ENCODE peak calls at places on chromosomes 1 and 21, in eight cellular contexts. O is K562; C is A549; V is GM23338; T is epithelial cell of esophagus; W is CD8-positive, alpha-beta memory T cell; M is sigmoid colon; Y is choroid plexus epithelial cell. I is an unnamed sample.

GRCh38 chr1:164830628-164831027 is 271.6 kb downstream of the PBX1 start:
- DNase-seq in O (no peak), C (peak), V (no peak), T (peak), W (no peak), M (no peak), Y (no peak), I (no peak)

GRCh38 chr21:18218331-18218730 is 26.3 kb upstream of the CHODL start:
- DNase-seq in O (no peak), C (no peak), V (peak), T (no peak), W (no peak), M (no peak), Y (no peak), I (no peak)

GRCh38 chr1:100597784-100598183 is 59.8 kb downstream of the GPR88 start:
- DNase-seq in O (no peak), C (no peak), V (no peak), T (no peak), W (no peak), M (no peak), Y (peak), I (no peak)

GRCh38 chr1:158400901-158401300 is 1.6 kb upstream of the OR10T2 start:
- DNase-seq in O (no peak), C (no peak), V (no peak), T (no peak), W (no peak), M (no peak), Y (no peak), I (no peak)

GRCh38 chr1:160398823-160399222 is 1.5 kb upstream of the VANGL2 start:
- DNase-seq in O (peak), C (no peak), V (no peak), T (peak), W (no peak), M (no peak), Y (no peak), I (no peak)

GRCh38 chr1:239025997-239026694 is 360.2 kb upstream of the CHRM3 start:
- DNase-seq in O (no peak), C (no peak), V (no peak), T (no peak), W (no peak), M (no peak), Y (no peak), I (no peak)

GRCh38 chr1:223338811-223339746 is 24.9 kb downstream of the SUSD4 start:
- DNase-seq in O (no peak), C (no peak), V (no peak), T (no peak), W (no peak), M (no peak), Y (no peak), I (no peak)

GRCh38 chr1:204464701-204465100 is 29.9 kb downstream of the PIK3C2B start:
- DNase-seq in O (no peak), C (no peak), V (no peak), T (no peak), W (no peak), M (no peak), Y (no peak), I (no peak)

GRCh38 chr21:16181024-16181423 is 451.2 kb downstream of the USP25 start:
- DNase-seq in O (no peak), C (no peak), V (no peak), T (no peak), W (no peak), M (no peak), Y (peak), I (no peak)

GRCh38 chr1:240693844-240694243 is 81.9 kb upstream of the GREM2 start:
- DNase-seq in O (no peak), C (no peak), V (no peak), T (no peak), W (no peak), M (no peak), Y (no peak), I (no peak)

GRCh38 chr1:233668725-233669294 is 54.9 kb downstream of the KCNK1 start:
- DNase-seq in O (peak), C (peak), V (no peak), T (peak), W (no peak), M (no peak), Y (peak), I (peak)

GRCh38 chr1:46613661-46614603 is 2.7 kb downstream of the MOB3C start:
- DNase-seq in O (no peak), C (peak), V (peak), T (peak), W (no peak), M (peak), Y (peak), I (peak)

GRCh38 chr21:31552826-31553225 is 106.7 kb upstream of the SOD1 start:
- DNase-seq in O (no peak), C (no peak), V (no peak), T (no peak), W (no peak), M (no peak), Y (no peak), I (no peak)

GRCh38 chr1:56389813-56390539 is 189.4 kb downstream of the PLPP3 start:
- DNase-seq in O (no peak), C (no peak), V (peak), T (peak), W (no peak), M (no peak), Y (no peak), I (no peak)

GRCh38 chr1:31412732-31413404 is at the start of gene SERINC2:
- DNase-seq in O (peak), C (no peak), V (peak), T (peak), W (no peak), M (no peak), Y (no peak), I (no peak)

GRCh38 chr1:248926401-248927182 is 20.6 kb downstream of the PGBD2 start:
- DNase-seq in O (peak), C (no peak), V (no peak), T (peak), W (no peak), M (no peak), Y (peak), I (no peak)

GRCh38 chr1:39132505-39133339 is 71.8 kb upstream of the MACF1 start:
- DNase-seq in O (no peak), C (peak), V (peak), T (peak), W (no peak), M (peak), Y (peak), I (no peak)

GRCh38 chr21:31253684-31254083 is 90.4 kb downstream of the TIAM1 start:
- DNase-seq in O (no peak), C (no peak), V (no peak), T (no peak), W (no peak), M (no peak), Y (no peak), I (no peak)

DNA sequence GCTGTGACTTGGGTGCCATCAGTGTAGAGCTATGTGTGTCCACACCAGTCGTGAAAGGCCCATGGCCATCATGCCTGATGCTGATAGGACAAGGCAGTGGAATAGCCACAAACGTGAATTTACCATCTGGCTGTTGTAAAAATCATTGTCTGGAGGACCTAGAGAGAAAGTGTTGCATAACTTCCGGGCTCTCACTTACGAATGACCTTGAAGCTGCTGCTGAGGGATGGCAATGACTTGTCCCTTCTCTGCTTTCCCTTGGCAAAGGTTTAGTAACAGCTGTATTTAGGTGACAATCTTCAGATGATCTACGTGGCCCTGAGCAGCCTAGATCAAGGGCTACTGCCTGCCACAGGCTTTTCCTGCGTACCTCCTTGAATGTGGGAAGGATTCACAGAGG is 5.8 kb downstream of the ATP1B1 start:
- DNase-seq in O (no peak), C (peak), V (no peak), T (no peak), W (no peak), M (no peak), Y (peak), I (no peak)
- H3K4me3 ChIP-seq in O (no peak), C (peak), V (no peak), T (no peak), W (no peak), M (no peak), Y (no peak), I (no peak)

GRCh38 chr1:103523346-103523745 is 2.2 kb upstream of the RNPC3 start:
- DNase-seq in O (no peak), C (no peak), V (no peak), T (no peak), W (no peak), M (no peak), Y (no peak), I (no peak)

GRCh38 chr1:103529746-103530145 is 4.2 kb downstream of the RNPC3 start:
- DNase-seq in O (peak), C (no peak), V (peak), T (peak), W (no peak), M (no peak), Y (peak), I (no peak)

GRCh38 chr1:103525114-103525606 is 339 bp upstream of the RNPC3 start:
- DNase-seq in O (peak), C (peak), V (peak), T (peak), W (no peak), M (no peak), Y (peak), I (peak)

GRCh38 chr1:103525607-103526507 is at the start of gene RNPC3:
- DNase-seq in O (peak), C (peak), V (peak), T (peak), W (peak), M (peak), Y (peak), I (peak)

GRCh38 chr1:103527331-103527730 is 1.8 kb downstream of the RNPC3 start:
- DNase-seq in O (no peak), C (no peak), V (no peak), T (no peak), W (no peak), M (no peak), Y (no peak), I (no peak)
- H3K4me3 ChIP-seq in O (peak), C (peak), V (peak), T (peak), W (no peak), M (no peak), Y (no peak), I (peak)

DNA sequence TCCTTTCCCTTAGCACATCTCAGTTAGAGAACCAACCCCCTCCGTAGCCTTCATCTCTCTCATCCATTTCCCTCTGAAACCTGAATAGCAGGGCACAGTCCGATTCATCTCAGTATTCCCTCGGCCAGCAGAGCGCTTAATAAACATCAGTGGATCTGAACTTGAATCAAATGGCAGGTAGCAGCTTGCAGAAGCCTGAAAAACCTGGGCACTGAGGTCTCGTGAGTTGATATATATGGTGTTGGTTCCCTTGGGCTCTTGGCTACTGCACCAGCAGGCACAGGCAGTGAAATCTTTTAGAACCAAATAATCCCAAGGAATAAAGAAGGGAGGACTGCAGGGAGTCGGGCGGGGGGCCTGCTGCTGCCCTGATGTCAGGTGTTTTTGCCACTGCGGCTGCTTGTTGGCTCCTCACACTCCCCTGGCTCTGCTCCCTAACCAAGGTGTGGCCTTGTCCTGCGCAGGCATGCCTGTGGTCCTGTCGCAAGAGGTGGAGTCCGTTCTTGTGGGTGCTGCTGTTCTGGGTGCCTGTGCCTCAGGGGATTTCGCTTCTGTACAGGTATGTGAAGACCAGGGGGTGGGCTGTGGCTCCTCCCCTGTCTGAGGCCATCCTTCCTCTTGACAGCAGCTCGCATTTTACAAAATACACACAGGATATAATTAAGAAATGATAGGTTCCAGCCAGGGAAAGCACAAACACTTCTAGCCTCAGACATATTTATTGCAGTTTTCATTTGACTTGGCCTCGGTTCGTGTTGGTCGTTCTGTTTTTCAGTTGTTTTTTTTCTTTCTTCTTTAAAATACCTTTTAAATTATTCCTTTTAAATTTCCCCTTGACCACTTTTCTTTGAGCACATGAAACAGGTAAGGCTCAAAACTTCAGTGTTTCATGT is 140.9 kb upstream of the HOOK1 start:
- DNase-seq in O (no peak), C (no peak), V (peak), T (peak), W (no peak), M (peak), Y (no peak), I (no peak)
- H3K4me3 ChIP-seq in O (no peak), C (no peak), V (no peak), T (peak), W (no peak), M (no peak), Y (no peak), I (no peak)

GRCh38 chr1:109618614-109619404 is 607 bp downstream of the GNAT2 start:
- DNase-seq in O (no peak), C (no peak), V (no peak), T (no peak), W (no peak), M (no peak), Y (no peak), I (no peak)
- H3K4me3 ChIP-seq in O (peak), C (peak), V (peak), T (peak), W (peak), M (peak), Y (peak), I (peak)

GRCh38 chr21:44752701-44753235 is 41.4 kb upstream of the TSPEAR start:
- DNase-seq in O (no peak), C (no peak), V (no peak), T (peak), W (no peak), M (no peak), Y (peak), I (no peak)
- H3K4me3 ChIP-seq in O (no peak), C (no peak), V (no peak), T (no peak), W (no peak), M (no peak), Y (no peak), I (no peak)

GRCh38 chr1:79239840-79240239 is 233.3 kb upstream of the ADGRL4 start:
- DNase-seq in O (no peak), C (no peak), V (no peak), T (no peak), W (no peak), M (no peak), Y (no peak), I (no peak)
- H3K4me3 ChIP-seq in O (no peak), C (no peak), V (no peak), T (no peak), W (no peak), M (no peak), Y (no peak), I (no peak)

GRCh38 chr1:25808481-25809244 is 8.7 kb downstream of the SELENON start:
- DNase-seq in O (no peak), C (no peak), V (no peak), T (no peak), W (no peak), M (no peak), Y (no peak), I (no peak)
- H3K4me3 ChIP-seq in O (no peak), C (no peak), V (no peak), T (no peak), W (no peak), M (no peak), Y (no peak), I (no peak)

DNA sequence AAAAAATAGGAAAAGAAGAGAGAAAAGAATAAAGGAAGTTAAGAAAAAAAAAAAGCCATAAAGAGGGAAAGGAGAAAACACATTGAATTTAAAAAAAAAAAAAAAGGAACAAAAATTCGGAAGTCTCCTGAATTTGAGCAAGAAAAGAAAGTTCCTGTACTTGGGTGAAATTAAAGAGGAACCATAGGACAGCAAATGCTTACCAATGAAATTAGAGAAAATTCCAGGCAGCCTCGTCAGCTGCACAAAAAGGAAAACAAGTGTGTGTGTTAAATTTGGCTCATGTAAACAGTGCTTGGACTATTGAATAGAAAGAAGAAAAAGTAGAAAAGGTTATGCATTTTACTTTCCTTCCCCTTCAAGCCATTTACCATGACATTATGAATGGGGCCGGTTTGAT is 5.0 kb downstream of the IL12RB2 start:
- DNase-seq in O (no peak), C (no peak), V (no peak), T (no peak), W (no peak), M (no peak), Y (no peak), I (no peak)
- H3K4me3 ChIP-seq in O (no peak), C (no peak), V (no peak), T (no peak), W (no peak), M (no peak), Y (no peak), I (no peak)

GRCh38 chr1:1631793-1632420 is at the start of gene MMP23B:
- DNase-seq in O (no peak), C (no peak), V (peak), T (no peak), W (no peak), M (peak), Y (no peak), I (peak)
- H3K4me3 ChIP-seq in O (no peak), C (no peak), V (peak), T (no peak), W (peak), M (peak), Y (no peak), I (no peak)

GRCh38 chr1:9626201-9626608 is 25.3 kb upstream of the PIK3CD start:
- DNase-seq in O (no peak), C (no peak), V (no peak), T (no peak), W (no peak), M (no peak), Y (no peak), I (peak)
- H3K4me3 ChIP-seq in O (peak), C (peak), V (no peak), T (no peak), W (peak), M (no peak), Y (no peak), I (no peak)